ENCODE peak calls at places on chromosomes 13 and 19, in five cellular contexts. L is K562, A is fibroblast of lung, D is IMR-90, C is HepG2. R is an unnamed sample.
A peak's percentile ranks its signal among the peaks of the same experiment; 100 is the strongest.

GRCh38 chr19:16073988-16074387 is 2.3 kb upstream of the TPM4 start:
- DNase-seq in C (no peak), L (no peak), D (no peak), A (no peak), R (no peak)

GRCh38 chr19:39970424-39970673 is 616 bp upstream of the PSMC4 start:
- DNase-seq in A (no peak), D (no peak), L (no peak), C (no peak), R (no peak)

GRCh38 chr19:39132344-39132969 is 6.9 kb downstream of the PAK4 start:
- DNase-seq in L (no peak), C (no peak), A (no peak), D (no peak), R (no peak)

GRCh38 chr13:38821753-38822551 is 135.1 kb downstream of the FREM2 start:
- DNase-seq in A (peak; percentile 38), L (no peak), D (no peak), C (no peak), R (peak; percentile 15)

GRCh38 chr19:35436477-35437141 is 11.4 kb upstream of the FFAR2 start:
- DNase-seq in A (peak; percentile 7), L (no peak), C (no peak), D (no peak), R (no peak)

GRCh38 chr19:50300051-50300450 is 29.1 kb downstream of the KCNC3 start:
- DNase-seq in C (no peak), D (peak; percentile 4), L (no peak), A (no peak), R (no peak)

GRCh38 chr13:38914070-38914469 is 76.6 kb downstream of the STOML3 start:
- DNase-seq in D (no peak), C (no peak), A (no peak), L (no peak), R (no peak)

GRCh38 chr13:28022848-28023518 is 34.5 kb upstream of the URAD start:
- DNase-seq in L (no peak), A (peak; percentile 17), D (peak; percentile 46), C (peak; percentile 68), R (peak; percentile 1)

GRCh38 chr13:37090912-37091311 is 14.6 kb downstream of the CSNK1A1L start:
- DNase-seq in D (no peak), C (no peak), A (no peak), L (no peak), R (no peak)

GRCh38 chr19:29479941-29480340 is 45.9 kb upstream of the VSTM2B start:
- DNase-seq in D (no peak), A (no peak), L (no peak), C (no peak), R (no peak)

GRCh38 chr19:6433165-6433564 is 398 bp downstream of the SLC25A41 start:
- DNase-seq in L (no peak), A (no peak), D (no peak), C (no peak), R (no peak)

GRCh38 chr13:48942131-48942530 is 33.6 kb upstream of the FNDC3A start:
- DNase-seq in D (peak; percentile 75), L (peak; percentile 7), A (peak; percentile 75), C (no peak), R (peak; percentile 68)

GRCh38 chr13:46866150-46866549 is 30.7 kb downstream of the HTR2A start:
- DNase-seq in L (no peak), C (peak; percentile 4), A (peak; percentile 21), D (peak; percentile 63), R (peak; percentile 8)

GRCh38 chr19:30428281-30428680 is 56.1 kb downstream of the ZNF536 start:
- DNase-seq in A (no peak), D (no peak), C (no peak), L (no peak), R (no peak)

GRCh38 chr19:12647490-12648071 is 19.0 kb downstream of the MAN2B1 start:
- DNase-seq in L (peak; percentile 89), A (no peak), D (no peak), C (no peak), R (no peak)

GRCh38 chr19:19368087-19368486 is 37.4 kb upstream of the GATAD2A start:
- DNase-seq in L (no peak), C (no peak), A (no peak), D (no peak), R (no peak)

GRCh38 chr19:11404588-11405258 is 14.4 kb downstream of the RGL3 start:
- DNase-seq in A (no peak), D (no peak), L (no peak), C (no peak), R (no peak)

GRCh38 chr19:30719189-30719990 is 347.2 kb downstream of the ZNF536 start:
- DNase-seq in A (peak; percentile 22), D (no peak), L (no peak), C (no peak), R (peak; percentile 8)

DNA sequence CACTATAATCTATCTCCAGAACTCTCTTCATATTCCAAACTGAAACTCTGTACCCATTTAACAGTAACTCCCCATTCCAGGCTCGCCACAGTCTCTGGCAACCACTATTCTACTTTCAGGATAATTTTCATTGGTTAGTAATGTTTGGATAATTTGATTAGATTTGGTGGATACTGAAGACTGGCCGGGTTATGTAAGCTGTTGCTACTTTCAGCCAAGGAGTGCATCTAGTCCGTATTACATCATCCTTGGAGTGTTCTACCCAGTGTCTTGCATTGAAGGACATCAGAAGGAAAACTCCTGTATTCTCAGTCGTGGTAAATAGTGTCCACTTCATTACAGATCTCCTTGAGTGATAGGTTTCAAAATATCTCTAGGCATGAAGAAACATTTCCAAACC is 60.5 kb downstream of the PCCA start:
- DNase-seq in L (no peak), D (no peak), A (no peak), C (no peak), R (no peak)
- H3K4me2 ChIP-seq in L (no peak overlapping the region), D (no peak overlapping the region), A (no peak overlapping the region), C (no peak overlapping the region), R (no peak overlapping the region)

GRCh38 chr19:15014579-15014978 is 34.7 kb upstream of the CASP14 start:
- DNase-seq in A (no peak), L (peak; percentile 77), C (no peak), D (no peak), R (no peak)

GRCh38 chr19:15008308-15008707 is 28.6 kb upstream of the SLC1A6 start:
- DNase-seq in C (no peak), A (no peak), D (no peak), L (no peak), R (no peak)

GRCh38 chr19:15015946-15016542 is 33.2 kb upstream of the CASP14 start:
- DNase-seq in D (no peak), A (peak; percentile 1), L (peak; percentile 69), C (peak; percentile 14), R (no peak)

DNA sequence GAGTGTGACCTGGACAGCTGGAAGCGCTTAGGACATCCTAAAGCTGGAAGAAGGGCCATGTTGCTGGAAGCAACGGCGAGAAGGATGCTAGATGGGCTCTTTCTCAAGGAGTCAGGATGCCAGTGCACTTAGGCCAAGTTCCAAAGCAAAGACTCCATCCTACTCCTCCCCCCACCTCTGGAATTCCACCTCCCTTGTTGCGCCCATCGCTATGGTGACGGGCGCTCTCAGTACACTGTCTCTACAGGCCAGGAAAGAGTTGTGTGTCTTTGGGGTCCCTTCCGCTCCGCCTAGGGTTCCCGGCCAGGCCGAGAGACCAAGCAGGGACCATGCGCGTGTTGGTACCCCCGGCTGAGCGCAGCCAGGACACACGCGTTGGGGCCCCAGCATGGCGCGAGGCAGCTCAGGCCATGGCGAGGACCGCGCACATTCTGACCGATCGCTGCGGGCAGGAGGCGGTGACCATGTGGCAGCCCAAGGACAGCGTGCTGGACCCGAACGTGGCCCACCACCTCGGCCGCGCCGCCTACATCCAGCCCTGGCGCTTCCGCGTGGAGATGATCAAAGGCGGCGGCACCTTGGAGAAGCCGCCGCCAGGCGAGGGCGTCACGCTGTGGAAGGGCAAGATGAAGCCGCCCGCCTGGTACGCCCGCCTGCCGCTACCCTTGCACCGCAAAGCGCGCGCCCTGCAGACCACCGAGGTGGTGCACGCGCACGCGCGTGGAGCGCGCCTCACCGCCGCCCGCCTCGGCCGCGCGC is 31.0 kb upstream of the SLC1A6 start:
- DNase-seq in L (no peak), D (no peak), C (no peak), A (no peak), R (no peak)
- H3K4me3 ChIP-seq in L (no peak overlapping the region), D (no peak overlapping the region), C (no peak overlapping the region), A (no peak overlapping the region), R (no peak overlapping the region)

DNA sequence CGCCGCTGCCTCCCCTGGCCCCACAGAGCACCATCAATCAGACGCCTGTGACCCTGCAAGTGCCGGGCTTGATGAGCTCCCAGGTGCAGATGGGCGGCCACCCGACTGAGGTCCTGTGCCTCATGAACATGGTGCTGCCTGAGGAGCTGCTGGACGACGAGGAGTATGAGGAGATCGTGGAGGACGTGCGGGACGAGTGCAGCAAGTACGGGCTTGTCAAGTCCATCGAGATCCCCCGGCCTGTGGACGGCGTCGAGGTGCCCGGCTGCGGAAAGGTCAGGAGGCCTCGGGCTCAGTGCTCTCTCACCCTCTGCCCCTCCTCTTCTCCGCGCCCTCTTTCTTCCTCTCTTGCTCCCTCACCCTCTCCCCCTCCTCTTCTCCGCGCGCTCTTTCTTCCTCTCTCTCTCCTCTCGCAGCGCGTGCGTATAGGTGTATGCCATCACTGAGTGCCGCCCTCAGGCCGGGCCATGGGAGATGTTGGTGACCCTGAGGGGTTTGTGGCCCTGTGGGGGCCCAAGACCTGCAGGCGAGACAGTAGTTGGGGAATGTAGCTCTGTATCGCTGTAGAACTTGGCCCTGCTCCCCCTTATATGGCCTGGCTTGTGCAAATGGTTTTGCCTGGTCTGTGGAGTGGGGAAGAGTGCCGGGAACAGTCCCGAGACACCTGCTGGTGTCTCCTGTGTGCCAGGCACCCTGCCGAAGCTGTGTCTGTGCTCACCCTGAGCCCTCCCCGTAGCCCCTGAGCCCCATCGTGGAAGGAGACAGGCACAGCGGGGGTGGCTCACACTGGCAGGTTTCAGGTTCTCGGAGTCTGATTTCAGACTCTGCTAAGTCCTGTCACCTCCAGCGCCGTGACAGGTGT is 5.4 kb upstream of the EPN1 start:
- DNase-seq in A (no peak), D (no peak), L (no peak), C (no peak), R (no peak)
- H3K4me2 ChIP-seq in A (no peak overlapping the region), D (no peak overlapping the region), L (no peak overlapping the region), C (no peak overlapping the region), R (no peak overlapping the region)

GRCh38 chr19:47510516-47511127 is 4.2 kb downstream of the NAPA start:
- DNase-seq in A (no peak), D (no peak), C (no peak), L (no peak), R (no peak)

GRCh38 chr19:47512948-47513319 is 1.9 kb downstream of the NAPA start:
- DNase-seq in D (no peak), L (no peak), A (no peak), C (no peak), R (no peak)

GRCh38 chr19:47511681-47512080 is 3.2 kb downstream of the NAPA start:
- DNase-seq in A (peak; percentile 16), L (no peak), C (no peak), D (peak; percentile 61), R (no peak)

GRCh38 chr19:47511128-47511517 is 3.7 kb downstream of the NAPA start:
- DNase-seq in A (no peak), D (no peak), L (no peak), C (no peak), R (no peak)

DNA sequence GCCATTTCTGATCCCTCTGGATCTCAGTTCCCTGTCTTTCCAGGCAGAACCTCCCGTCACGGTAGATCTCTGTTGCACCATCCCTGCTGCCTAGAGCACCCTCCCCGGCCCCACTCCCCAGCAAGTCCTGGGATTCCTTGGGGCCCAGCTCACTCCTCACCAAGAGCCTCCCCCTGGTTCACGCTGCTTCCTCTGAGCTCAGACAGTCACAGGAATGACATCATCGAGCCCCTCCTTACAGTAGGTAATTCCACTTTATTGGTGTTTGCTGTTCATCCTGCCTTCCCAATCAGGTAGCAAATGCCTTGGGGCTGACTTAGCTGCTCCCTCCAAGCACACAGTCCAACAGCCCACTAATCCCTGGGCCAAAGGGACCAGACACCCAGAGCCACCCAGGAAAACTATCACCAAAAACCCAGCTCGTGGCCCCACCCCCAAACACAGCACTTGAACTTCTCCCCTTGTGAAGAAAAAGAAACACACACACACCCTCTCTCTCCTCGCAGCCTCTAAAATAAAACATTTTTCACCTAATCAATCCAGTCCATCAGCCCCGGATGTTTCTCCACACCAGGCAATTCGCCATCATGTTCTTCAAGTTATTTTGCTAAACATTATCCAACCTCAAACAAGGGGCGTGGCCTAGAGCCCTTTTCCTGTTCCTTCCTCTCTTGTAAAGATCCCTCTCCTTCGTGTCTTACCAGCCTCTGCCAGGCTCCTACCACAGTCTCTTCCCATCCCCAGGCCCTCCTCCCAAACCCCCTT is 2.5 kb downstream of the NAPA start:
- DNase-seq in D (peak; percentile 52), A (peak; percentile 5), L (no peak), C (peak; percentile 52), R (no peak)
- H3K4me3 ChIP-seq in D (no peak overlapping the region), A (peak overlapping the region; percentile 40), L (peak overlapping the region; percentile 96), C (peak overlapping the region; percentile 93), R (no peak overlapping the region)